ENCODE peak calls at places on chromosomes 13 and 19, in six cellular contexts. X, K, Y, O, W and Q are unnamed samples.

GRCh38 chr13:39505151-39505550 is 97.8 kb downstream of the LHFPL6 start:
- DNase-seq in W (no peak), O (no peak), K (no peak), X (no peak), Y (no peak), Q (no peak)

GRCh38 chr13:49625392-49626137 is 2.7 kb upstream of the ARL11 start:
- DNase-seq in Y (peak), K (peak), W (no peak), O (peak), X (peak), Q (no peak)

GRCh38 chr13:78979349-78979748 is 320.4 kb upstream of the OBI1 start:
- DNase-seq in Y (no peak), X (no peak), W (no peak), O (no peak), K (no peak), Q (no peak)

GRCh38 chr19:6424190-6424938 is at the start of gene KHSRP:
- DNase-seq in X (no peak), O (no peak), W (no peak), Y (no peak), K (no peak), Q (peak)

GRCh38 chr13:93925976-93926375 is 553.5 kb downstream of the DCT start:
- DNase-seq in W (no peak), K (no peak), Y (no peak), O (no peak), X (no peak), Q (no peak)

GRCh38 chr13:106561551-106562170 is 6.3 kb downstream of the ARGLU1 start:
- DNase-seq in X (no peak), Y (no peak), O (peak), W (peak), K (peak), Q (no peak)

GRCh38 chr13:43915451-43915850 is 35.7 kb downstream of the LACC1 start:
- DNase-seq in O (no peak), W (no peak), Y (no peak), K (peak), X (no peak), Q (no peak)

GRCh38 chr13:44045179-44045562 is 165.5 kb downstream of the LACC1 start:
- DNase-seq in O (no peak), W (no peak), X (no peak), K (no peak), Y (no peak), Q (no peak)

GRCh38 chr13:40490086-40490723 is 176.2 kb downstream of the FOXO1 start:
- DNase-seq in W (no peak), K (no peak), X (peak), Y (no peak), O (no peak), Q (peak)

GRCh38 chr13:75357576-75358295 is 124.2 kb downstream of the TBC1D4 start:
- DNase-seq in K (peak), W (peak), O (peak), X (no peak), Y (no peak), Q (peak)

GRCh38 chr13:102198418-102199322 is 203.2 kb downstream of the FGF14 start:
- DNase-seq in X (no peak), Y (no peak), O (peak), W (no peak), K (peak), Q (no peak)

GRCh38 chr13:102191951-102192461 is 209.8 kb downstream of the FGF14 start:
- DNase-seq in O (peak), Y (no peak), X (no peak), W (no peak), K (peak), Q (no peak)

GRCh38 chr13:102195566-102196462 is 206.0 kb downstream of the FGF14 start:
- DNase-seq in X (no peak), O (peak), W (no peak), Y (no peak), K (peak), Q (no peak)

DNA sequence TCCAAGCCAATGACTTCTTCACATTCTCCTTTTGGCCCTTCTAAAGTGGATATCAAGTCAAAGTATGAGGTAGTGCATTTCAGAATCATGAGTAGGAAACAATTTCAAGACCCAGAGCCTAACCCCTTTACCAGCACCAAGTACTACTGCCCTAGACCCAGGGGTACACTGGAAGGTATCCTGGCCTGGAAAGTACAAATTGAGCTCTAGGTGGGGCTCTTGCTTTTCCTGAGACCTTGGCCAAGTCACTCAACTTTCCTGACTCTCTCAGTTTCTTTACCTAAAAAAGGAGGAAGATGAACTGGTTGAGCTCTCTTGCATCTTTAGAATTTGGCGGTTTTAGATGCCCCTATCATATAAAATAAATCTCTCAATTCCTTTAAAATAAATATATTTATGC is 204.7 kb downstream of the FGF14 start:
- DNase-seq in W (no peak), X (no peak), Y (no peak), O (peak), K (peak), Q (no peak)
- TF ChIP-seq CTCF in W (peak), X (no peak), Y (no peak), O (peak), K (peak), Q (no peak)

GRCh38 chr19:4577020-4577782 is 17.7 kb upstream of the SEMA6B start:
- DNase-seq in X (no peak), K (no peak), Y (no peak), W (no peak), O (peak), Q (no peak)
- TF ChIP-seq CTCF in X (no peak), K (no peak), Y (no peak), W (no peak), O (no peak), Q (no peak)

GRCh38 chr13:51259359-51259645 is 37.1 kb downstream of the FAM124A start:
- DNase-seq in X (no peak), Y (no peak), K (no peak), W (no peak), O (no peak), Q (no peak)

GRCh38 chr13:51258612-51259358 is 36.6 kb downstream of the FAM124A start:
- DNase-seq in X (no peak), Y (no peak), W (no peak), K (no peak), O (no peak), Q (no peak)

GRCh38 chr13:51260154-51260553 is 38.0 kb downstream of the FAM124A start:
- DNase-seq in O (no peak), K (no peak), W (no peak), Y (no peak), X (no peak), Q (no peak)

GRCh38 chr13:51261610-51262249 is 39.5 kb downstream of the FAM124A start:
- DNase-seq in W (no peak), X (no peak), Y (no peak), K (no peak), O (no peak), Q (no peak)

DNA sequence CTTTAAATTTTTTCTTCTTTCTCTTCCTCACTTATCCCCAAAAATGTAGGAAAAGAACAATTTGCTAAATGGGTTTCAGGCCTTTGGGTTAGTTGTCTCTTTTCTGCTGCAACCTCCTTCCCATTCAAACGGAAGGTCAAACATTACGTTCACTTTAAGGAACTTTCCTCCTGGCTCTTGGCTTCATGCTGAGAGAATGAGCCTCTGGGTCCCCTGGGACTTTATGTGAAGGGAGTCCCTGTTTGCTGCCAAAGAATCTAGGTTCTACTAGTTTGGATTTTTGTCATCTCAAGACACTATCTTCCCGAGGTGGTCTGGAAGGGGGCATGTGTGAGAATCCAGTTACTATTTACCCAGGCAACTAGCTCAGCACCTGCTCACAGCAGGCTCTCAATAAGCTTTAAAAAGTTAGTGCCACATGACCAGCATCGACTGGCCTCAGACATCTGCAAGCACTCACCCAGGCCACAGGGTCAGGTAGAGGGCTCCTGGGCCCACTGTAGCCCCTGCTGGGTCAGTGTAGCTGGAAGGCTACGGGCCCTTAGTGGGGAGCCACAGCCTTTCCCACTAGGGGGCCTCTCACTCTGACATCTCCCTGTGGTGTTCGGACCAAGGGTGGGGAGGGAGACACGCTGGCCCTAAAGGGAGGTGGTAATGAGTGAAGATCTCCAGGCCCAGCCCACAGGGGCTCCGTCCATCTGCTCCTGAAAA is 40.5 kb downstream of the FAM124A start:
- DNase-seq in W (no peak), Y (no peak), K (no peak), O (no peak), X (no peak), Q (no peak)
- TF ChIP-seq CTCF in W (peak), Y (no peak), K (no peak), O (peak), X (no peak), Q (peak)

GRCh38 chr13:29104461-29104860 is 284.3 kb downstream of the MTUS2 start:
- DNase-seq in Y (no peak), O (no peak), X (no peak), W (no peak), K (no peak), Q (no peak)

GRCh38 chr13:29110003-29110402 is 289.9 kb downstream of the MTUS2 start:
- DNase-seq in K (no peak), W (no peak), X (no peak), O (no peak), Y (no peak), Q (no peak)

GRCh38 chr13:29106651-29107050 is 286.5 kb downstream of the MTUS2 start:
- DNase-seq in Y (no peak), X (no peak), K (no peak), W (no peak), O (no peak), Q (no peak)

GRCh38 chr13:29103036-29103800 is 283.1 kb downstream of the MTUS2 start:
- DNase-seq in W (no peak), X (no peak), Y (no peak), O (no peak), K (no peak), Q (no peak)

GRCh38 chr13:29105779-29106178 is 285.6 kb downstream of the MTUS2 start:
- DNase-seq in Y (no peak), W (no peak), X (no peak), O (no peak), K (no peak), Q (no peak)
- TF ChIP-seq CTCF in Y (no peak), W (no peak), X (no peak), O (no peak), K (no peak), Q (no peak)

GRCh38 chr13:22451345-22451744 is 729.4 kb upstream of the SGCG start:
- DNase-seq in K (no peak), Y (peak), O (peak), W (no peak), X (no peak), Q (no peak)

GRCh38 chr13:22449251-22449650 is 731.5 kb upstream of the SGCG start:
- DNase-seq in Y (no peak), K (no peak), W (no peak), X (no peak), O (no peak), Q (no peak)

DNA sequence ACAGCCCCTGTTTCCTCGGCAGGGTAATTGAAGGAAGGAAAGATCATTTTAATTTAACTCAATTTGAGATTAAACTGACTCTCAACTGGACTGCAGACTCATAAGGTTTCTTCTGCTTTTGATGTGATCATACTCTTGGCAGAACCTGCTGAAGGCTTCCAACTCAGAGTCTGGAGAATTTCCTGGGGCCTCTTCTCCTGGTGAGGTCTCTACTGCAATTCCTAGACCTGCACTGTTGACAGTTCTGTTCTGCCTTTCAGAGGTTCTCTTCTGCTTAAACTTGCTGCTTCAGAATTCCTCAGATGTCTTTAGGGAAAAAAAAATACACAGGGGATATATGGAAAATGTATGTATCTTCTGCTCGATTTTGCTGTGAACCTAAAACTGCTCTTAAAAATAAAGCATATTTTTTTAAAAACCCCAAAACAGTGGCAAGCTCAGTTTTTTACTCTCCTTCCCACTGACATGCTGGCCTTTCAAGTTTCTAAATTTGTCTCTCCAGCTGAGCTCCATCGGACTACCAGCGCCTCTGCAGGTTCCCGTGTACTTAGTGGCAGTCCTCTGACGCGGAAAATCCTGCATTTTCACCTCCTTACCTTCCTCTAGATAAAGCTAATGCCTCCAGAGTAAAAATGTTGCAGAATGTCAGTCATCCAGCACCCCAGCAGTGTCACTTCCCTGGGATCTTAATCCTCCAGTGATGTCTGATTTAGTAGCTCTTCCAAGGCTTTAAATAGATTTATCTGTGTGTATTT is 733.5 kb upstream of the SGCG start:
- DNase-seq in W (no peak), Y (no peak), K (no peak), O (no peak), X (no peak), Q (no peak)
- TF ChIP-seq CTCF in W (no peak), Y (no peak), K (no peak), O (no peak), X (no peak), Q (no peak)

GRCh38 chr19:1465191-1466016 is 13.6 kb downstream of the C19orf25 start:
- DNase-seq in K (peak), W (no peak), Y (peak), X (peak), O (peak), Q (peak)
- TF ChIP-seq CTCF in K (peak), W (peak), Y (peak), X (peak), O (peak), Q (peak)

DNA sequence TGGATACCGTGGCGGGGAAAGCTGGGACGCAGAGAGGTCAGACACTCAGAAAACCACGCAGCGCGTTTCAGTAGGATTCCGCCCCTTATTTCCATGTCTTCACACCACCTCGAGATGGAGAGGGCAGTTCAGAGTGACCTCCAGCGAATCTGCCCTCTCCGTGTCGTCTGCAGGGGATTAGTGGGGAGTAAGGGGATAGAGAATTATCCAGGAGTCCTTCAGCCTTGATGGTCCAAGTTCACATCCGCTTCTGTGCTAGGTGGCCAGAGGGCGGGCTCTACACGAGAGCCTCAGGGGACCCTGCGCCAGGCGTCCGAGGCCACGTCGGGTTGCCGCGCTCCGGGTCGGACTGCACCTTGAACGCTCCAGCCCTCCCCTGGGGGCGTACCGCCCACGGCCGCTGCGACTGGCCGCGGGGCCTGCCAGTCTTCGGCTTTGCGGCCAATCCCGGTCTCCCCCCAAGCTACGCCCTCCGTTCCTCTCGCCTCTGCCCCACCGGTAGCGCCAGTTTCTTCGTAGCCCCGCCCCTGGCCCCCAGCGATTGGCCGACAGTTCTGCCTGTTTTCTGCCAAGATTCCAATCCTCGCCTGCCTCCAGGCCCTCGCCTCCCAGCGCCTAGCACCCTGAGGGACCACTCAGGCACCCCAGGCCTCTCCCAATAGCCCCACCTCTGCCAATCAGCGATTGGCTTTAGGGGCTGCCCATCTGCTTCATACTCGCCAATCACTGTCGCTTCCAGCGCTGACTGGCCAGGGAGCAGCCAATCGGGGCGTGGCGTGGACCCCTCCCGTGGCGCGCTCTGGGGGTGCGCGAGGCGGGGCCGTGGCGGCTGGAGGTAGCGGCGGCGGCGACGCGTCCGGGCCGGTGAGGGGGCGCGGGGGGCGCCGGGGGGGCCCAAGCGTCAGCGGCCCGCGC is at the start of gene SLC25A42:
- DNase-seq in O (peak), W (peak), X (peak), K (peak), Y (peak), Q (peak)
- TF ChIP-seq CTCF in O (no peak), W (no peak), X (no peak), K (no peak), Y (no peak), Q (no peak)

GRCh38 chr13:30711375-30711774 is 24.0 kb upstream of the ALOX5AP start:
- DNase-seq in X (no peak), O (peak), W (no peak), Y (no peak), K (peak), Q (no peak)

GRCh38 chr13:30713133-30713532 is 22.2 kb upstream of the ALOX5AP start:
- DNase-seq in K (no peak), O (no peak), X (peak), Y (peak), W (no peak), Q (no peak)

GRCh38 chr13:30710442-30710841 is 24.9 kb upstream of the ALOX5AP start:
- DNase-seq in W (no peak), X (no peak), K (no peak), O (no peak), Y (no peak), Q (no peak)

GRCh38 chr13:30714629-30715028 is 20.7 kb upstream of the ALOX5AP start:
- DNase-seq in W (no peak), Y (peak), X (no peak), K (no peak), O (no peak), Q (no peak)

GRCh38 chr13:30711837-30712236 is 23.5 kb upstream of the ALOX5AP start:
- DNase-seq in W (no peak), O (no peak), Y (no peak), X (no peak), K (peak), Q (no peak)
- TF ChIP-seq CTCF in W (no peak), O (no peak), Y (no peak), X (no peak), K (no peak), Q (no peak)

GRCh38 chr13:102566513-102566912 is 30.3 kb upstream of the TPP2 start:
- DNase-seq in Y (no peak), X (no peak), K (no peak), W (no peak), O (no peak), Q (no peak)

GRCh38 chr13:102569488-102569887 is 27.3 kb upstream of the TPP2 start:
- DNase-seq in K (peak), O (peak), W (no peak), X (no peak), Y (no peak), Q (no peak)

GRCh38 chr13:102567857-102568256 is 28.9 kb upstream of the TPP2 start:
- DNase-seq in W (no peak), Y (no peak), K (no peak), X (no peak), O (no peak), Q (no peak)

DNA sequence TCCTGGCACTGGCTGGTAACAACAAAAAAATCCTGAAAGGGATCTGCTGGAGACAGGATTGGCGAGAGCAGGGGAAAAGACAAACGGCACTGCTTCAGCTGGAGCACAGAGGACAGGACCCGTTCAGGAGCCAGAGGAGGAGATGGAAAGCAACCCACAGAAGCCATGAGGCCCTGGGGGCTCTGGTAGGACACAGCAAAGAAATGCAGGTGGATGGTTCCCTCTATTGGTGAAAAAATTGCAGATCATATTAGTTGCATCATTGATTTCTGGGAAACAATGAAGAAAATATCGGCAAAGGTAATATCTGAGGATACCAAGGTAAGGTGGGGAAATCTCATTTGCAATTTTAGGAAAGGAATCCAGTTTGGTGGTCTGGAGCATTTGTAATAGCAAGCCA is 25.7 kb upstream of the TPP2 start:
- DNase-seq in Y (no peak), X (no peak), W (no peak), K (no peak), O (no peak), Q (peak)
- TF ChIP-seq CTCF in Y (no peak), X (no peak), W (no peak), K (peak), O (no peak), Q (peak)